ENCODE peak calls at places on chromosomes 13 and 19, in nine cellular contexts. S, Q, G, J, C, X, R, U and D are unnamed samples.

GRCh38 chr13:23447927-23448326 is 14.4 kb upstream of the SACS start:
- DNase-seq in Q (no peak), R (no peak), C (no peak), S (peak), U (no peak), X (no peak), J (peak), G (no peak), D (peak)

GRCh38 chr19:18414504-18415176 is 4.6 kb upstream of the SSBP4 start:
- DNase-seq in U (peak), X (no peak), J (no peak), S (peak), Q (no peak), C (no peak), G (no peak), R (no peak), D (no peak)

GRCh38 chr19:38304866-38305429 is 897 bp downstream of the C19orf33 start:
- DNase-seq in J (no peak), X (no peak), G (peak), S (no peak), R (no peak), U (no peak), C (peak), Q (no peak), D (no peak)

GRCh38 chr19:43101950-43102349 is 19.4 kb upstream of the PSG2 start:
- DNase-seq in Q (no peak), C (no peak), R (no peak), J (no peak), S (no peak), G (no peak), U (no peak), X (no peak), D (no peak)

GRCh38 chr13:45826741-45827140 is 24.8 kb downstream of the SIAH3 start:
- DNase-seq in C (no peak), J (no peak), X (no peak), R (no peak), Q (no peak), S (no peak), G (no peak), U (no peak), D (no peak)

GRCh38 chr19:18363787-18364186 is 22.2 kb upstream of the GDF15 start:
- DNase-seq in U (no peak), J (no peak), R (no peak), G (no peak), C (no peak), X (no peak), Q (no peak), S (no peak), D (no peak)

GRCh38 chr19:46225558-46226004 is 4.0 kb upstream of the IGFL1 start:
- DNase-seq in X (no peak), R (peak), S (no peak), U (no peak), Q (no peak), G (no peak), C (no peak), J (no peak), D (no peak)

GRCh38 chr19:3655402-3656072 is 28.9 kb upstream of the CACTIN start:
- DNase-seq in Q (no peak), G (no peak), X (peak), S (peak), U (no peak), J (peak), C (no peak), R (peak), D (peak)

GRCh38 chr19:17458970-17459369 is 1.8 kb downstream of the NXNL1 start:
- DNase-seq in Q (no peak), G (no peak), J (no peak), R (no peak), U (no peak), C (no peak), X (no peak), S (no peak), D (no peak)

GRCh38 chr19:7142771-7143170 is 73.3 kb downstream of the ZNF557 start:
- DNase-seq in X (no peak), U (no peak), Q (no peak), S (no peak), R (no peak), C (no peak), J (no peak), G (no peak), D (no peak)

GRCh38 chr19:51488491-51488890 is 10.2 kb downstream of the CEACAM18 start:
- DNase-seq in Q (no peak), X (no peak), G (no peak), S (no peak), C (no peak), R (no peak), U (no peak), J (no peak), D (no peak)

GRCh38 chr19:1173160-1173844 is 766 bp downstream of the SBNO2 start:
- DNase-seq in J (no peak), U (no peak), G (no peak), S (no peak), R (no peak), X (peak), C (no peak), Q (no peak), D (no peak)

GRCh38 chr19:55661826-55662225 is 7.0 kb downstream of the U2AF2 start:
- DNase-seq in S (no peak), X (no peak), Q (no peak), R (no peak), U (no peak), G (no peak), J (no peak), C (no peak), D (no peak)

GRCh38 chr19:47124937-47125668 is 5.5 kb upstream of the SAE1 start:
- DNase-seq in S (peak), G (peak), R (no peak), Q (no peak), C (no peak), J (no peak), X (peak), U (no peak), D (no peak)

GRCh38 chr13:111166882-111167281 is 51.8 kb downstream of the ARHGEF7 start:
- DNase-seq in G (no peak), R (no peak), Q (no peak), X (no peak), S (no peak), J (no peak), C (no peak), U (no peak), D (no peak)

GRCh38 chr13:33884506-33885221 is 66.7 kb downstream of the RFC3 start:
- DNase-seq in G (no peak), Q (no peak), S (no peak), X (no peak), J (no peak), R (no peak), C (no peak), U (no peak), D (no peak)

GRCh38 chr13:73754727-73755292 is 379.4 kb downstream of the KLF12 start:
- DNase-seq in J (peak), R (peak), Q (no peak), X (peak), C (peak), S (no peak), U (no peak), G (peak), D (no peak)

GRCh38 chr19:13902993-13903555 is 2.8 kb downstream of the BRME1 start:
- DNase-seq in G (no peak), R (no peak), U (no peak), Q (no peak), C (no peak), J (no peak), S (no peak), X (peak), D (no peak)

GRCh38 chr13:107124129-107124718 is 556.3 kb upstream of the ARGLU1 start:
- DNase-seq in Q (no peak), J (no peak), U (no peak), X (peak), C (no peak), S (no peak), G (no peak), R (peak), D (no peak)

DNA sequence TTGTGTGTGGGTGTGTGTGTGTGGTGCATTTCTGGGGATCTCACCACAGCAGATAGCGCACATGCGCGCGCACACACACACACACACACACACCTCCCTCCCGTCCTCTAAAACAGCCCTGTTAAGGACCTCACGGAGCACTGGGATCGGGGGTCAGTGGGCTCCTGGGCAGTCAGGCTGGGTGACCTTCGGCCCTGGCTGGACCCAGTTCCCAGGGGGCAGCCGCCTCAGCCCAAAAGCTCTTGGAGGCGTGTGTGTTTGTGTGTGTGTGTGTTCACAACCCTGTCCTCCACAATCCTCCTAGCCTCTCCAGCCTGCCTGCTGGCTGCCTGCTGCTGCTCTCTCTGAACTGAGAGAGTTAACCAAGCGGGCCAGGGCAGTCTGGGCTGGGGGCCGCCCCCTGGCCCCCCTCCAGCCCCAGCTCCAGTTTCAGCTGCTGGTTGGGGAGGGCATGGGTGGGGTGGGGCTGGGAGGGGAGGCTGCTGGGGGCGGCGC is 272 bp upstream of the FXYD1 start:
- DNase-seq in Q (no peak), R (no peak), X (no peak), S (no peak), J (no peak), G (peak), U (peak), C (no peak), D (no peak)
- H3K4me3 ChIP-seq in Q (no peak), R (no peak), X (no peak), S (no peak), J (no peak), G (no peak), U (no peak), C (no peak), D (no peak)

GRCh38 chr13:99686944-99687382 is 185.7 kb downstream of the TM9SF2 start:
- DNase-seq in S (no peak), J (no peak), G (no peak), Q (no peak), R (no peak), C (no peak), U (no peak), X (no peak), D (no peak)

GRCh38 chr13:99689955-99690354 is 188.7 kb downstream of the TM9SF2 start:
- DNase-seq in Q (no peak), X (no peak), U (no peak), J (no peak), C (no peak), R (no peak), S (no peak), G (no peak), D (no peak)

GRCh38 chr13:99687728-99688397 is 186.6 kb downstream of the TM9SF2 start:
- DNase-seq in R (peak), U (no peak), G (no peak), X (peak), J (no peak), Q (no peak), S (no peak), C (no peak), D (no peak)

GRCh38 chr13:99688776-99689175 is 187.5 kb downstream of the TM9SF2 start:
- DNase-seq in X (no peak), C (no peak), J (no peak), S (no peak), U (no peak), Q (no peak), R (no peak), G (no peak), D (no peak)

GRCh38 chr13:99686157-99686572 is 184.9 kb downstream of the TM9SF2 start:
- DNase-seq in Q (no peak), R (no peak), J (no peak), C (no peak), U (no peak), X (peak), G (peak), S (peak), D (no peak)
- H3K4me3 ChIP-seq in Q (no peak), R (no peak), J (no peak), C (no peak), U (no peak), X (no peak), G (no peak), S (no peak), D (no peak)

DNA sequence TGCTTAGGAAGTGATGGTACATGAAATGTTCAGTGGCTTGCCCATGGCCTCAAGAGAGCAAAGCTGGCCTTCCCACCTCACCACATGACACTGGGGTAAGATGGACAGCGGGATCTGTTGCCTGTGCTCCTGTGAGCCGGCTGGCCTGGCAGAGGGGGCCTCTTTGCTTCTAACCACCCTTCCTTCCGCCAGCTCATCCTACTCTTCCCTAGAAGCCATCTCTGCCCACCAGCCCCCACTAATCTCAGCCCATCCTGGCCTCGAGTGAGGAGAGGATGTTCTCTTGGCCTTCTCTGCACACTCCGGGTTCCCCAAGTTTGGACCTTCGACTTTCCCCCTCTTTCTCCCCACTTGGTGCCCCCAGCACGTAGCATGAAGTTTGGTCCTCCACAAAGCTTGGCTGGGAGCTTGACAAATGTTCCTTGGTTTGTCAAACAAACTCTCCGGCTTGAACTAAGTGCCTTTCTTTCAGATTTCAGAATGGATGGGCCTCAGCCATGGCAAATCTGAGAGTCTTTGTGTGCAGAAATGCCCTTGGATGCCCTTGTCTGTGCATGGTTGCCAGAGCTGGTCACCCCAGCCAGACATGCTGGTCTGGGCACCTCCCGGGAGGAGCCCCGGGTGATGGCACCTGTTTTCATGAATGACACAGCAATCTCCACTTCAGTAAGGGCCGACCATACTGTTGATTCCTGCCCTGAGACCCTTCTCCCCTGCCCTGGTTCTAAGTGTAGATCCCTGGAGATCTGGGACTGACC is 145.5 kb downstream of the URI1 start:
- DNase-seq in U (no peak), R (no peak), J (no peak), X (no peak), G (no peak), C (no peak), S (no peak), Q (no peak), D (no peak)
- H3K4me3 ChIP-seq in U (no peak), R (no peak), J (no peak), X (no peak), G (no peak), C (no peak), S (no peak), Q (no peak), D (no peak)

GRCh38 chr13:77741587-77741972 is 44.1 kb downstream of the SLAIN1 start:
- DNase-seq in Q (no peak), J (no peak), S (no peak), C (no peak), G (no peak), U (no peak), R (no peak), X (no peak), D (no peak)
- H3K4me3 ChIP-seq in Q (no peak), J (no peak), S (no peak), C (no peak), G (no peak), U (no peak), R (no peak), X (no peak), D (no peak)

DNA sequence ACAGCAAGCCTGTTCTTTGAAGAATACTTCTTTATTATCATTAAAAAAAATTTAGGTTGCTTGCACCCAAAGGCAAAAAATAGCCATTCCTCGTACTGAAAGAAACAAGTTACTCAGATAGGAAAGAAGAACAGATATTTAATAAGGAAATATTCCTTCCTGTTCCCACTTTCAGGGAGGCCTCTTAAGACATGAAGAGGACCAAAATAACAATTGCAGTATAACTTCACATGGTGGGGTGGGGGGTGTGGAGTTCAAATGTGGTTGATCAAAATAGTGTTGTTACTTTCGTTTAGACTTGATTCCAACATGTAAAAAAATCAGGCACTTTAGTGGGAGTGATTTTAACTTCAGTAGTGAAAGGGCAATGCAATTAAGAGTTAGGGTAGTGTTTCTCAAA is 3.6 kb downstream of the RGCC start:
- DNase-seq in G (no peak), S (no peak), X (no peak), R (no peak), U (no peak), C (no peak), Q (no peak), J (no peak), D (no peak)
- H3K4me3 ChIP-seq in G (no peak), S (no peak), X (no peak), R (peak), U (no peak), C (no peak), Q (peak), J (peak), D (no peak)